ENCODE peak calls at places on chromosomes 12 and 14, in ten cellular contexts. G is transverse colon, V is IMR-90, L is lower lobe of right lung, T is uterus, I is pancreas, D is cardiac muscle cell, U is astrocyte of the spinal cord, B is fibroblast of pulmonary artery, A is aorta. R is an unnamed sample.
A peak's percentile ranks its signal among the peaks of the same experiment; 100 is the strongest.

GRCh38 chr12:94666158-94666557 is 15.8 kb upstream of the TMCC3 start:
- DNase-seq in V (no peak), D (no peak), I (no peak), G (no peak), U (no peak), B (no peak), T (no peak), A (no peak), L (no peak), R (no peak)

GRCh38 chr12:18849080-18849479 is 111.2 kb downstream of the CAPZA3 start:
- DNase-seq in U (peak; percentile 92), I (no peak), A (no peak), G (no peak), L (no peak), D (no peak), V (peak; percentile 88), T (no peak), B (no peak), R (no peak)

GRCh38 chr12:122235741-122236140 is 9.9 kb upstream of the DIABLO start:
- DNase-seq in A (no peak), L (no peak), I (no peak), T (no peak), G (no peak), B (no peak), D (no peak), V (no peak), U (no peak), R (no peak)

GRCh38 chr12:74915718-74916117 is 293.9 kb downstream of the KCNC2 start:
- DNase-seq in T (no peak), G (no peak), D (no peak), V (no peak), L (no peak), B (no peak), U (no peak), A (no peak), I (no peak), R (no peak)

GRCh38 chr12:115623764-115624334 is 653.6 kb downstream of the MED13L start:
- DNase-seq in V (no peak), A (no peak), L (peak; percentile 50), D (peak; percentile 11), G (no peak), B (peak; percentile 8), I (no peak), T (no peak), U (no peak), R (no peak)

GRCh38 chr12:49675137-49675536 is 32.1 kb downstream of the FMNL3 start:
- DNase-seq in I (no peak), T (no peak), B (no peak), D (no peak), G (no peak), L (no peak), U (peak; percentile 47), V (no peak), A (no peak), R (no peak)

GRCh38 chr14:100664841-100665425 is 61.8 kb upstream of the DLK1 start:
- DNase-seq in T (peak; percentile 65), D (peak; percentile 67), A (no peak), U (peak; percentile 50), B (peak; percentile 49), L (no peak), G (no peak), I (peak; percentile 80), V (peak; percentile 73), R (peak; percentile 56)

GRCh38 chr12:79886917-79887519 is 47.9 kb downstream of the PPP1R12A start:
- DNase-seq in B (peak; percentile 78), L (no peak), T (no peak), I (no peak), A (no peak), V (peak; percentile 66), G (no peak), D (peak; percentile 74), U (peak; percentile 72), R (no peak)

GRCh38 chr14:38868415-38869290 is 234.4 kb downstream of the SEC23A start:
- DNase-seq in D (no peak), B (no peak), T (no peak), A (no peak), V (no peak), I (peak; percentile 16), U (no peak), L (no peak), G (no peak), R (no peak)

GRCh38 chr12:2019126-2019525 is 14.9 kb upstream of the DCP1B start:
- DNase-seq in U (no peak), T (no peak), I (no peak), D (no peak), V (no peak), B (no peak), A (no peak), L (no peak), G (no peak), R (no peak)

GRCh38 chr12:2017724-2018337 is 13.6 kb upstream of the DCP1B start:
- DNase-seq in U (no peak), V (peak; percentile 13), D (no peak), I (no peak), L (no peak), A (no peak), B (no peak), T (no peak), G (no peak), R (no peak)

GRCh38 chr12:2013527-2014223 is 9.4 kb upstream of the DCP1B start:
- DNase-seq in B (peak; percentile 58), T (peak; percentile 66), G (no peak), L (no peak), D (peak; percentile 43), V (peak; percentile 20), U (no peak), A (no peak), I (no peak), R (peak; percentile 51)

GRCh38 chr12:2018401-2018800 is 14.1 kb upstream of the DCP1B start:
- DNase-seq in U (no peak), B (no peak), T (peak; percentile 86), I (no peak), G (no peak), V (no peak), L (no peak), D (no peak), A (no peak), R (no peak)

DNA sequence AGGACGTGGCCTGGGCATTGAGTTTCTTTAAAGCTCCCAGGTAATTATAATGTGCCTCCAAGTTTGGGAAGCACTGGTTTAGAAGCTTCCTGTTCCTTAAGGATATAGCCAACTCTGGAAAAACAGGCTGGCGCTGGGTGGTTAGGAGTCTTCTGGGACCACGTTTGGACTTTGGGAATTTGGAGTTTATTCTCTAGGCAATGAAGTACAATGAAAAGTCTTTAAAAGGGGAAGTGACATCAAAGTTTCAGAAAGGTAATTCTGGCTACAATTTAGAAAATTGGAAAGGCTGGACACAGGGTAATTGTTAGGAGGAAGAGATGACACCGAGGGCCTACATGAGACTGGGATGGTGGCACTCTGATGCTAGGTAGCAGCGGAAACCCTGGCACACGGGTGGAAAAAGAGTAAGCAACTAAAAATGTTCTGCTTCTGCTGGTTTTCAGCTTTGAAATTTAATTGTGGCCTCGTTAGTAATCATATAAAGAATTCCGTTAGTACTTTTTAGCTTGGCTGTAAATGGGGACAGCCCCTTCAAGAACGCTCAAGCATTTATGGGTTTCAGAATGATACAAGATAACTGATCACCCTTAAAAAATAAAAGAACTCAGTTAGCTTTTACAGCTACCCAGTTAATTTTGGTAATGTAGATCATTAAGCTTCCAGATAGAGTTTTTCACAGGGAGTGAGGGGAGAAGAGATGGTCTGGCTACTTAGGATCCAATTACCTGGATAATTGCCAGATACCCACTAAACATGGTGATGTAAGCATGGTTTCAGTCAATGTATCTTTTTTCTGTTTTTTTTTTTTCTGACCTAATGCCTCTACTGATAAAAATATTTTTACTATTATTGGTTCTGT is 12.8 kb upstream of the DCP1B start:
- DNase-seq in T (no peak), A (no peak), V (no peak), D (no peak), I (no peak), G (no peak), L (no peak), U (no peak), B (no peak), R (no peak)
- H3K4me3 ChIP-seq in T (no peak overlapping the region), A (no peak overlapping the region), V (no peak overlapping the region), D (no peak overlapping the region), I (no peak overlapping the region), G (no peak overlapping the region), L (no peak overlapping the region), U (no peak overlapping the region), B (no peak overlapping the region), R (no peak overlapping the region)

DNA sequence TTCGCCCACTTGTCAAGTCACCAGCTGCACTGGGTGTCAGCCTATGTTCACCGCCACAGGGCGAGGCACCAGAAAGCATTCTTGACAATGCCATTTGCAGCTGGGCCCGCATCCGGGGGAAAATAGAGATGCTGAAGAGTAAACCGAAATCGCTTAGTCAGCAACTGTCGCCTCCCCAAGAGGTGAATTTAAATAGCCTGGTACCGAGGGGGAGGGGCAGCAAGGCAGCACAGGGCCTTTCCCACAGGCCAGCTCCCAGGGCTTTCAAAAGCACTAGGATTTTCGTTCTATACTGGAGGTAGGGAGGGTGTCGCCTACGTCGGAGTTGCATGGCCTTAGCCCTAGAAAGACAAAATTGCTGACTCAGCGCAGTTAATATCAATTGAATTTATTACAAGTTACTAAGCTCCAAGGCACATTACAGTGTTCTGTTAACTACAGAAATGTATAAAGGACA is 4.3 kb downstream of the IRF2BPL start:
- DNase-seq in T (peak; percentile 35), D (peak; percentile 67), G (peak; percentile 67), U (peak; percentile 51), V (peak; percentile 43), A (peak; percentile 67), B (peak; percentile 59), L (peak; percentile 57), I (no peak), R (no peak)
- H3K4me3 ChIP-seq in T (peak overlapping the region; percentile 89), D (peak overlapping the region; percentile 85), G (peak overlapping the region; percentile 20), U (peak overlapping the region; percentile 69), V (peak overlapping the region; percentile 52), A (no peak overlapping the region), B (peak overlapping the region; percentile 94), L (peak overlapping the region; percentile 81), I (no peak overlapping the region), R (peak overlapping the region; percentile 73)

DNA sequence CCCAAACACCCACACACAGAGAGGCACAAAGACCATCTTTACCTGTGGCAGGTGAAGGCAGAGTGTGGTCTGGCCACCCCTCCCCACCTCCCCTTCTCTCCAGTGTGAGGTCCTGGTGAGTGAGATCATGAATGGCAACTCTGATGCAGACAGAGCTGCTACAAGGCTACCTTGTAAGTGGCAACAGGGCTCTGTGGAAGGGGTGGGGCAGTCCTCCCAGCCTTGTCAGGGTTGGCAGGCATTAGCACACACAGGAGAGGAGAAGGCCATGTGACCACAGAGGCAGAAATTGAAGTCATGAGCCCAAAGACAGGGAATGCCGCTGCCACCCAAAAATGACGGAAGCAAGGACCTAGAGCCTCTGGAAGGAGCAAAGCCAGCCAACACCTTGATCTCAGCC is 30.7 kb downstream of the VWF start:
- DNase-seq in A (no peak), D (no peak), T (no peak), B (no peak), L (no peak), U (no peak), V (no peak), G (no peak), I (no peak), R (peak; percentile 35)
- H3K4me3 ChIP-seq in A (no peak overlapping the region), D (no peak overlapping the region), T (no peak overlapping the region), B (no peak overlapping the region), L (no peak overlapping the region), U (no peak overlapping the region), V (no peak overlapping the region), G (no peak overlapping the region), I (no peak overlapping the region), R (no peak overlapping the region)

DNA sequence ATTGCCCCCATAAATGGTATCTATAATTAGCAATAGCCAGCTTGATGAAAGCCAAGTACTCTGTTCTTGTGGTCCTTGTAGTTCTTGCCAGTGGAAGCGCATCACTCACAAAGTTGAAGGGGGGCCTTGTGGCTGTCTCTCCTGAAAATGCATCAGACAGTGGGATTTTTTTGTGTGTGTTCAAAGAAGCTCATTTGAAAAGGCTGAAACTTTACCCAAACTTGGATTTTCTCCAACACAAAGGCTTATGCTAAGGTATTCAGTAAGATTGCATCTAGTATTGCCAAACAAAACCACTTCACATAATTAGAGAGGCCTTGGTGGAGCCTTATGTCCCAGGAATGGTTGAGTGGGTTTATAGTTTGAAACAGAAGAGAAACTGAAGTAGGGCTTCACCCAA is 216.7 kb upstream of the TMTC1 start:
- DNase-seq in B (peak; percentile 47), L (no peak), I (no peak), D (peak; percentile 64), A (no peak), U (peak; percentile 79), V (no peak), T (no peak), G (no peak), R (no peak)
- H3K4me3 ChIP-seq in B (no peak overlapping the region), L (no peak overlapping the region), I (no peak overlapping the region), D (no peak overlapping the region), A (no peak overlapping the region), U (no peak overlapping the region), V (no peak overlapping the region), T (no peak overlapping the region), G (no peak overlapping the region), R (no peak overlapping the region)

R was measured in MG63.